ENCODE peak calls at places on chromosomes 3 and 15, in seven cellular contexts. E, A, H, X, W, Z and Y are unnamed samples.

GRCh38 chr15:96362001-96362758 is 31.7 kb downstream of the NR2F2 start:
- DNase-seq in E (peak; percentile 13), A (no peak), H (no peak), X (peak; percentile 29), W (no peak), Z (no peak), Y (no peak)

GRCh38 chr3:111541911-111542483 is at the start of gene CD96:
- DNase-seq in E (no peak), A (no peak), H (no peak), X (no peak), W (no peak), Z (no peak), Y (no peak)

GRCh38 chr3:153442386-153442785 is 280.4 kb downstream of the RAP2B start:
- DNase-seq in E (no peak), A (no peak), H (no peak), X (peak; percentile 6), W (no peak), Z (no peak), Y (no peak)

GRCh38 chr3:53077476-53078220 is 31.8 kb upstream of the SFMBT1 start:
- DNase-seq in E (no peak), A (no peak), H (no peak), X (no peak), W (no peak), Z (no peak), Y (no peak)

GRCh38 chr15:22855791-22856190 is 17.3 kb downstream of the NIPA2 start:
- DNase-seq in E (no peak), A (no peak), H (no peak), X (no peak), W (no peak), Z (no peak), Y (no peak)

GRCh38 chr3:134330895-134331810 is 43.1 kb downstream of the AMOTL2 start:
- DNase-seq in E (no peak), A (no peak), H (no peak), X (peak; percentile 71), W (no peak), Z (no peak), Y (no peak)

GRCh38 chr15:62067448-62068044 is 769 bp downstream of the C2CD4A start:
- DNase-seq in E (peak; percentile 49), A (no peak), H (no peak), X (peak; percentile 64), W (no peak), Z (no peak), Y (no peak)

GRCh38 chr3:149310796-149311534 is 22.5 kb downstream of the TM4SF18 start:
- DNase-seq in E (no peak), A (no peak), H (no peak), X (no peak), W (no peak), Z (no peak), Y (no peak)

GRCh38 chr3:4078903-4079302 is 224.3 kb upstream of the SETMAR start:
- DNase-seq in E (no peak), A (no peak), H (no peak), X (no peak), W (no peak), Z (no peak), Y (no peak)

GRCh38 chr15:81049835-81050234 is 49.1 kb downstream of the TLNRD1 start:
- DNase-seq in E (no peak), A (no peak), H (no peak), X (no peak), W (no peak), Z (peak; percentile 5), Y (no peak)

GRCh38 chr3:120339362-120339761 is 9.8 kb downstream of the LRRC58 start:
- DNase-seq in E (no peak), A (no peak), H (no peak), X (no peak), W (no peak), Z (no peak), Y (no peak)

GRCh38 chr3:124007186-124007585 is 15.3 kb upstream of the ROPN1 start:
- DNase-seq in E (no peak), A (peak; percentile 16), H (no peak), X (no peak), W (no peak), Z (no peak), Y (no peak)

GRCh38 chr3:184373422-184373821 is 4.6 kb downstream of the THPO start:
- DNase-seq in E (no peak), A (no peak), H (no peak), X (no peak), W (no peak), Z (no peak), Y (no peak)

GRCh38 chr3:119810018-119810435 is 28.1 kb downstream of the NR1I2 start:
- DNase-seq in E (no peak), A (peak; percentile 48), H (no peak), X (peak; percentile 64), W (peak; percentile 35), Z (no peak), Y (no peak)

GRCh38 chr3:157239082-157239704 is 79.2 kb upstream of the CCNL1 start:
- DNase-seq in E (peak; percentile 52), A (peak; percentile 77), H (peak; percentile 46), X (peak; percentile 87), W (peak; percentile 8), Z (peak; percentile 38), Y (peak; percentile 47)

GRCh38 chr15:82543155-82543554 is 2.9 kb upstream of the RPS17 start:
- DNase-seq in E (no peak), A (peak; percentile 49), H (no peak), X (peak; percentile 71), W (no peak), Z (no peak), Y (no peak)

GRCh38 chr3:81436182-81436581 is 325.3 kb downstream of the GBE1 start:
- DNase-seq in E (no peak), A (no peak), H (no peak), X (no peak), W (no peak), Z (no peak), Y (no peak)

GRCh38 chr15:68631621-68632051 is 52.8 kb downstream of the CORO2B start:
- DNase-seq in E (no peak), A (no peak), H (no peak), X (peak; percentile 80), W (no peak), Z (no peak), Y (no peak)

GRCh38 chr3:193641376-193641775 is 48.4 kb downstream of the OPA1 start:
- DNase-seq in E (no peak), A (no peak), H (no peak), X (no peak), W (no peak), Z (no peak), Y (no peak)

GRCh38 chr3:83934208-83935150 is 1024.3 kb upstream of the CADM2 start:
- DNase-seq in E (no peak), A (peak; percentile 10), H (no peak), X (peak; percentile 4), W (peak; percentile 5), Z (peak; percentile 4), Y (no peak)

GRCh38 chr3:20890124-20890523 is 704.1 kb upstream of the SGO1 start:
- DNase-seq in E (no peak), A (no peak), H (no peak), X (no peak), W (no peak), Z (no peak), Y (no peak)

GRCh38 chr3:153783106-153783505 is 338.1 kb upstream of the ARHGEF26 start:
- DNase-seq in E (no peak), A (no peak), H (no peak), X (peak; percentile 23), W (no peak), Z (no peak), Y (no peak)

GRCh38 chr3:24740367-24740766 is 245.7 kb upstream of the THRB start:
- DNase-seq in E (no peak), A (no peak), H (no peak), X (peak; percentile 8), W (no peak), Z (no peak), Y (no peak)

GRCh38 chr15:49423021-49423420 is at the start of gene FGF7:
- DNase-seq in E (no peak), A (no peak), H (no peak), X (peak; percentile 10), W (no peak), Z (peak; percentile 2), Y (no peak)

GRCh38 chr3:189988322-189988721 is 132.4 kb downstream of the P3H2 start:
- DNase-seq in E (no peak), A (no peak), H (no peak), X (no peak), W (no peak), Z (no peak), Y (no peak)

GRCh38 chr3:189995129-189995528 is 125.6 kb downstream of the P3H2 start:
- DNase-seq in E (no peak), A (no peak), H (no peak), X (peak; percentile 41), W (no peak), Z (no peak), Y (no peak)

GRCh38 chr3:189985938-189986337 is 134.8 kb downstream of the P3H2 start:
- DNase-seq in E (no peak), A (no peak), H (no peak), X (no peak), W (no peak), Z (no peak), Y (no peak)

GRCh38 chr3:189988854-189989253 is 131.8 kb downstream of the P3H2 start:
- DNase-seq in E (no peak), A (no peak), H (no peak), X (no peak), W (no peak), Z (no peak), Y (no peak)

GRCh38 chr3:189990826-189991225 is 129.9 kb downstream of the P3H2 start:
- DNase-seq in E (no peak), A (no peak), H (no peak), X (no peak), W (no peak), Z (no peak), Y (no peak)
- H3K27me3 ChIP-seq in E (peaks cover 6% of the 10 kb centered on the region), A (no peaks in the 10 kb centered on the region), H (no peaks in the 10 kb centered on the region), X (no peaks in the 10 kb centered on the region), W (no peaks in the 10 kb centered on the region), Z (no peaks in the 10 kb centered on the region), Y (no peaks in the 10 kb centered on the region)

DNA sequence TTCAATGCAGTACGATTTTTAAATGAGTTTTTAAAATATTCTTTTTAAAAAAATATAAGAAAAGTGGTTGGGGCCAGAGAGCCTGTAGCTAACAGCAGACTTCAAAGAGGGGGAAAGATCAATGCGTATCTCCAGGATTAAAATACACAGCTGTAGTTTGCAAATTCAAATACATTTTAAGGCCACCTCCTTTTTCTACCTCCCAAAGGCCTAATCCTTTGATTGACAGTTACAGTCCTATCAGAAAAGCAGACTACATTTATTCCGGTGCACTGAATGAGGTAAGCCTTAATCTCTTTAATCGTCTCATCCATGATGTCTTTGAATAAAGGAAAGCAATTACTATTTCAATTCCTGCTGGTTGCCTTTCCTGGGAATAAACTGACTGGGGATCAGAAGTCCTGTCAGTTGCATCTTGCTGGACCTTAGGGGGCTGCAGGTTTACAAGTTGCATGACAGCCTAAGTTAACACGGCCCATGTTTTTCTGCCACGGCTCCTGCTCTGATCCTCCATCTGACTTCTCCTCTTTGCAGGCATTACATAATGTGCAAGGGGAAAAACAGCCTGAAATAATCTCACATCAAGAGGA is 51.7 kb downstream of the CADPS start:
- DNase-seq in E (no peak), A (no peak), H (no peak), X (no peak), W (no peak), Z (no peak), Y (no peak)
- TF ChIP-seq POLR2AphosphoS5 in E (no peak), A (no peak), H (no peak), X (no peak), W (no peak), Z (no peak), Y (no peak)

GRCh38 chr3:86969500-86970189 is 21.3 kb downstream of the VGLL3 start:
- DNase-seq in E (peak; percentile 42), A (peak; percentile 33), H (peak; percentile 38), X (peak; percentile 84), W (no peak), Z (peak; percentile 19), Y (no peak)
- TF ChIP-seq REST in E (no peak), A (no peak), H (no peak), X (no peak), W (no peak), Z (no peak), Y (no peak)

GRCh38 chr3:141981084-141981483 is 104.6 kb downstream of the ATP1B3 start:
- DNase-seq in E (no peak), A (no peak), H (no peak), X (no peak), W (no peak), Z (no peak), Y (no peak)
- H3K27me3 ChIP-seq in E (no peaks in the 10 kb centered on the region), A (no peaks in the 10 kb centered on the region), H (no peaks in the 10 kb centered on the region), X (no peaks in the 10 kb centered on the region), W (no peaks in the 10 kb centered on the region), Z (no peaks in the 10 kb centered on the region), Y (no peaks in the 10 kb centered on the region)